ENCODE peak calls at places on chromosomes 2 and 18, in six cellular contexts. O is HCT116, L is HepG2, H is GM12878, Y is K562, I is H1. X is an unnamed sample.

GRCh38 chr2:216698895-216699294 is 3.5 kb upstream of the IGFBP5 start:
- DNase-seq in O (peak), L (peak), H (no peak), Y (peak), I (no peak), X (no peak)

GRCh38 chr2:137525644-137526190 is 438.6 kb upstream of the HNMT start:
- DNase-seq in O (no peak), L (no peak), H (no peak), Y (no peak), I (no peak), X (no peak)

GRCh38 chr2:45342-46130 is 769 bp downstream of the FAM110C start:
- DNase-seq in O (no peak), L (no peak), H (no peak), Y (no peak), I (peak), X (peak)

GRCh38 chr2:46352621-46353020 is 55.4 kb downstream of the EPAS1 start:
- DNase-seq in O (no peak), L (no peak), H (no peak), Y (no peak), I (no peak), X (no peak)

GRCh38 chr2:59540864-59541263 is 1012.6 kb downstream of the BCL11A start:
- DNase-seq in O (no peak), L (no peak), H (no peak), Y (no peak), I (no peak), X (no peak)

GRCh38 chr2:31170071-31170698 is 31.9 kb upstream of the GALNT14 start:
- DNase-seq in O (peak), L (peak), H (peak), Y (peak), I (peak), X (peak)

GRCh38 chr2:222622900-222623299 is 33.0 kb downstream of the FARSB start:
- DNase-seq in O (no peak), L (no peak), H (no peak), Y (no peak), I (no peak), X (no peak)

GRCh38 chr2:120745420-120746178 is 9.9 kb downstream of the GLI2 start:
- DNase-seq in O (no peak), L (no peak), H (no peak), Y (no peak), I (peak), X (no peak)

GRCh38 chr2:30293303-30293912 is 62.1 kb downstream of the LBH start:
- DNase-seq in O (peak), L (no peak), H (no peak), Y (no peak), I (no peak), X (no peak)

GRCh38 chr2:215680605-215681598 is 245.0 kb upstream of the FN1 start:
- DNase-seq in O (no peak), L (peak), H (peak), Y (no peak), I (no peak), X (no peak)

GRCh38 chr18:57497372-57498294 is 62.5 kb downstream of the ONECUT2 start:
- DNase-seq in O (no peak), L (no peak), H (no peak), Y (no peak), I (no peak), X (no peak)

GRCh38 chr2:74347747-74348146 is 4.5 kb upstream of the SLC4A5 start:
- DNase-seq in O (no peak), L (no peak), H (no peak), Y (no peak), I (no peak), X (peak)

GRCh38 chr2:219459460-219460311 is 25.0 kb downstream of the SPEG start:
- DNase-seq in O (no peak), L (peak), H (no peak), Y (peak), I (peak), X (peak)

GRCh38 chr2:170822292-170822884 is 5.7 kb downstream of the GAD1 start:
- DNase-seq in O (no peak), L (no peak), H (no peak), Y (no peak), I (peak), X (no peak)

GRCh38 chr18:35027206-35027605 is 14.0 kb upstream of the MAPRE2 start:
- DNase-seq in O (no peak), L (no peak), H (no peak), Y (no peak), I (no peak), X (no peak)

GRCh38 chr18:59839931-59840685 is 59.7 kb upstream of the PMAIP1 start:
- DNase-seq in O (no peak), L (no peak), H (no peak), Y (no peak), I (no peak), X (no peak)

GRCh38 chr2:216665240-216665639 is 30.1 kb downstream of the IGFBP5 start:
- DNase-seq in O (no peak), L (no peak), H (no peak), Y (no peak), I (no peak), X (peak)

GRCh38 chr2:21005700-21006422 is 38.0 kb downstream of the APOB start:
- DNase-seq in O (no peak), L (no peak), H (no peak), Y (no peak), I (no peak), X (no peak)

GRCh38 chr2:160208662-160209229 is 8.7 kb upstream of the ITGB6 start:
- DNase-seq in O (no peak), L (no peak), H (no peak), Y (no peak), I (no peak), X (no peak)

GRCh38 chr2:226483745-226484619 is 315.6 kb downstream of the IRS1 start:
- DNase-seq in O (no peak), L (peak), H (no peak), Y (no peak), I (no peak), X (peak)

GRCh38 chr2:1731512-1731962 is 12.8 kb downstream of the PXDN start:
- DNase-seq in O (no peak), L (no peak), H (no peak), Y (no peak), I (no peak), X (no peak)

GRCh38 chr2:124566518-124566970 is 541.5 kb downstream of the CNTNAP5 start:
- DNase-seq in O (no peak), L (peak), H (no peak), Y (no peak), I (no peak), X (peak)

GRCh38 chr2:188065386-188065785 is 226.3 kb upstream of the GULP1 start:
- DNase-seq in O (no peak), L (no peak), H (no peak), Y (peak), I (no peak), X (peak)

GRCh38 chr2:239279508-239280295 is 121.1 kb downstream of the HDAC4 start:
- DNase-seq in O (no peak), L (no peak), H (no peak), Y (no peak), I (no peak), X (no peak)

GRCh38 chr2:160674076-160674630 is 180.5 kb upstream of the RBMS1 start:
- DNase-seq in O (no peak), L (no peak), H (no peak), Y (no peak), I (no peak), X (no peak)

GRCh38 chr2:180892081-180892480 is 88.3 kb upstream of the UBE2E3 start:
- DNase-seq in O (no peak), L (no peak), H (no peak), Y (peak), I (no peak), X (no peak)

GRCh38 chr2:177398290-177398683 is 5.7 kb downstream of the AGPS start:
- DNase-seq in O (no peak), L (peak), H (no peak), Y (no peak), I (no peak), X (no peak)

DNA sequence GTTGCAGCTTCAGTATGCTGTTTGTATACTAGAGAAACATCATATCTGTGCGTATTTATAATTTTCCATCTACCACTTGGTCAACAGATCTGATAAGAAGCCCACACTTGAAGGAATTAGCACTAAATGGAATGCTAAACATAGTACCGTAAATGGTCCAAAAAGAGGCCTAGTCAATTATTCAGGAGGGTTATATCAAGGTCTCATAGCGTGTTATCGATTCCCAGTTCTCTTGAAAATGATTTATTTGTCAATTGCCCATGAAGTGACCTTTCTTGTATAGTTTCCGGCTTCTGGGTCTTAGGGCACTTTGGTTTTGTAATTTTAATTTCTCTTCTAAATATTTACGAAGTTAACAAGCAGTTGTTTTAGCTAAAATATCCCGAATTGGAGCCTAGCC is 18.4 kb downstream of the SH3RF3 start:
- DNase-seq in O (no peak), L (no peak), H (no peak), Y (no peak), I (no peak), X (no peak)
- TF ChIP-seq JUND in O (no peak), L (no peak), H (no peak), Y (no peak), I (no peak), X (no peak)

GRCh38 chr18:48676756-48677368 is 138.0 kb downstream of the CTIF start:
- DNase-seq in O (no peak), L (peak), H (no peak), Y (peak), I (peak), X (peak)
- TF ChIP-seq JUND in O (no peak), L (no peak), H (no peak), Y (no peak), I (no peak), X (no peak)

DNA sequence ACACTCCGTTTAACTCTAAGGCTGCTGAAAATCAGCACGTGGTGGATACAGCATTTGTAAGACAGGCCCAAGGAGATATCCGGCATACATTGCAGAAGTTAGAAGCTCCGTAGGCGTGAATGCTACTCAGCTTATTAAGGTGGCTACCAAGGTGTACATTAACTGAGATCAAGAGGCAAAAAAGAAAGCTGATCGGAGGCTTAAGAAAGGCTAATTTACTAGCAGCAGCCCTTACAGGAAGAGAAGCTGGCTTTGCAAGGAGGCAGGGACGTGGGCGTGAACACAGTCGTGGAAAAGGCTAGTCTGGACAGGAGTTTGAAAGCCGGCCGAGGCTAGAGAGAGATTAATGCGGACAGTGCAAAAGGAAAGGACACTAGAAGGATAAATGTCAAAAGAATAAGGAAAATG is 45.7 kb upstream of the SELENOI start:
- DNase-seq in O (no peak), L (no peak), H (no peak), Y (no peak), I (no peak), X (no peak)
- TF ChIP-seq JUND in O (no peak), L (no peak), H (no peak), Y (no peak), I (no peak), X (no peak)

DNA sequence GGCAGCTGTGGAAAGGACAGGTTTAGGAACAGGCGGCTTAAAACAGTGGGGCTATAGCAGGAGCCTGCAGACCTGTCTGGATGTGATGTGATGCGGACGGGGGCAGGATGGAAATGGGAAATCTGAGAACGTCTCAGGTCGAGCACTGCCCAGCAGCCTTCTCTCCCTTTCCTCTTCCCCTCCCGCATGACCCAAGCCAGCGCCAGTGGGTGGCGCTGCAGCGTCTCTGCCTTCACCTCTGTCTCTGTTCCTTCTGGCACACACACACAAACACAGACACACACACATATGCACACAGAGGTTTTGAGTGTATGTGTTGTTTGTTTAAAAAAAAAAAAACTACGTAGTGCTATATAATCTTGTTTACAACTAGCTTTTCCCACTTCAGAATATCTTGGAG is 82.0 kb upstream of the SLC66A3 start:
- DNase-seq in O (peak), L (peak), H (no peak), Y (peak), I (peak), X (no peak)
- TF ChIP-seq JUND in O (no peak), L (no peak), H (no peak), Y (no peak), I (no peak), X (no peak)

GRCh38 chr2:8039732-8040131 is 642.1 kb upstream of the ID2 start:
- DNase-seq in O (no peak), L (no peak), H (no peak), Y (no peak), I (no peak), X (no peak)
- TF ChIP-seq JUND in O (no peak), L (no peak), H (no peak), Y (no peak), I (no peak), X (no peak)

DNA sequence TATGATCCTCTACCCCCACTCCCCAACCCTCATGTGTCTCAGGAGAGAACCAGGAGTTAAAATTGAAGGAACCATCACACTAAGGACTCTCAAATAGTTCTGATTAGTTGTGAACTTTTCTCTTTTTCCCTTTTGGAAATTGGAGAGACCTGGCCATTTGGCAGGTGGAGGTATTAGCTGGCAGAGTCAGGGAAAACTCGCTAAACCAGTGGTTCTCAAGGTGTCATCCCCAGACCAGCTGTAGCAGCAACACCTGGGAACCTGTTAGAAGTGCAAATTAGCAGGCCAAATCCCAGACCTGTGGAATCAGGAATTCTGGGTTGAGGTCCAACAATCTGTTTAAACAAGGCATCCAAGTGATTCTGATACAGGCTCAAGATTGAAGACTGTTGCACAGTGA is 2.7 kb upstream of the TMEM131 start:
- DNase-seq in O (no peak), L (no peak), H (no peak), Y (no peak), I (no peak), X (peak)
- TF ChIP-seq JUND in O (no peak), L (no peak), H (no peak), Y (no peak), I (no peak), X (no peak)

DNA sequence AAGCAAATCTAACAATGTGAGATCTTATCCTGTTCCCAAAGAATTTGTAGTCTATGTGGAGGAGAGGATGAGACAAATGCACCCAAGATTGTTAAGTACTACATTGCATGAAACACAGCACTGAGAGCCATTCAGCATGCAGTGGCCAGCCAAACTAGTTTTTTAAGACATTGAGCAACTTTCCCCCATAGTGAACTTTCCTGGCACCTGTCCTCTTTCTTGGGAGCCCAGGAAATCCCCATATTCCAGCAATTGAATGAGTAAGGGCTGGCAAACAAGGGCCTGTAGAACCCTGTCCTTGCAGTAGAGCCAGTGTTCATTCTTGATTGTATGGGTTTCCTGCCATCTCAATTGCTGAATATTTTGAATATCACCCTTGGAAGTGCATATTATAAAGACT is 58.8 kb upstream of the FIGN start:
- DNase-seq in O (no peak), L (no peak), H (no peak), Y (no peak), I (no peak), X (no peak)
- TF ChIP-seq JUND in O (no peak), L (no peak), H (no peak), Y (no peak), I (no peak), X (no peak)

GRCh38 chr2:9110893-9111569 is 95.6 kb upstream of the ASAP2 start:
- DNase-seq in O (no peak), L (no peak), H (no peak), Y (peak), I (peak), X (no peak)
- TF ChIP-seq JUND in O (no peak), L (no peak), H (no peak), Y (no peak), I (no peak), X (no peak)

X was measured in T47D.